ENCODE peak calls at places on chromosomes 11 and 22, in nine cellular contexts. U is A673; Q is mucosa of gallbladder; N is posterior vena cava; E is AG08395; B is AG20443; M is stimulated activated CD8-positive, alpha-beta memory T cell treated with anti-CD3 and anti-CD28 coated beads, Interleukin-7, amount 100 ng/mL, for 1 hour; I is Ammon's horn; O is activated CD4-positive, alpha-beta T cell treated with anti-CD3 and anti-CD28 coated beads, Interleukin-2, amount 50 U/mL, for 24 hours. R is an unnamed sample.

GRCh38 chr11:25037431-25037830 is 540.6 kb downstream of the LUZP2 start:
- DNase-seq in O (no peak), M (no peak), I (no peak), B (no peak), U (no peak), Q (no peak), E (no peak), N (no peak), R (no peak)

GRCh38 chr11:85810521-85810870 is 445 bp downstream of the SYTL2 start:
- DNase-seq in I (no peak), Q (no peak), E (no peak), M (no peak), U (no peak), O (no peak), B (no peak), N (no peak), R (no peak)

GRCh38 chr11:103987631-103988594 is 48.5 kb upstream of the DDI1 start:
- DNase-seq in O (no peak), U (no peak), N (no peak), M (no peak), B (no peak), Q (no peak), I (no peak), E (no peak), R (no peak)

GRCh38 chr11:117219001-117219400 is 12.9 kb downstream of the PCSK7 start:
- DNase-seq in M (no peak), O (no peak), N (peak; percentile 80), Q (no peak), I (no peak), B (no peak), U (no peak), E (no peak), R (no peak)

GRCh38 chr11:59833602-59834001 is 11.7 kb downstream of the CBLIF start:
- DNase-seq in I (no peak), N (no peak), M (no peak), U (no peak), B (no peak), O (no peak), E (no peak), Q (no peak), R (no peak)

GRCh38 chr11:6667733-6668374 is 12.2 kb upstream of the DCHS1 start:
- DNase-seq in O (peak; percentile 25), U (peak; percentile 72), I (no peak), B (peak; percentile 39), N (no peak), Q (no peak), E (peak; percentile 52), M (no peak), R (no peak)

GRCh38 chr11:95877288-95877687 is 46.6 kb downstream of the MTMR2 start:
- DNase-seq in I (no peak), U (no peak), B (peak; percentile 77), Q (no peak), M (no peak), O (peak; percentile 15), N (no peak), E (peak; percentile 86), R (no peak)

GRCh38 chr22:43225609-43226008 is 38.7 kb upstream of the TTLL12 start:
- DNase-seq in I (no peak), O (no peak), Q (no peak), B (no peak), E (no peak), M (no peak), N (no peak), U (no peak), R (no peak)

GRCh38 chr11:94131363-94132115 is 2.9 kb downstream of the PANX1 start:
- DNase-seq in U (no peak), O (no peak), E (no peak), B (no peak), Q (no peak), M (no peak), I (no peak), N (no peak), R (peak; percentile 35)

GRCh38 chr11:131889760-131890620 is 519.6 kb downstream of the NTM start:
- DNase-seq in E (no peak), N (no peak), U (peak; percentile 51), O (no peak), B (no peak), M (no peak), Q (no peak), I (no peak), R (no peak)

GRCh38 chr22:33401291-33401690 is 343.1 kb upstream of the SYN3 start:
- DNase-seq in E (peak; percentile 19), Q (no peak), U (no peak), N (no peak), I (no peak), M (no peak), B (peak; percentile 63), O (no peak), R (no peak)

GRCh38 chr11:79377399-79377798 is 63.4 kb downstream of the TENM4 start:
- DNase-seq in N (no peak), B (no peak), M (no peak), U (no peak), Q (no peak), E (no peak), O (no peak), I (no peak), R (no peak)

GRCh38 chr11:10348650-10349280 is 43.9 kb downstream of the ADM start:
- DNase-seq in U (no peak), I (no peak), N (no peak), B (peak; percentile 52), O (no peak), Q (peak; percentile 71), E (peak; percentile 63), M (no peak), R (no peak)

GRCh38 chr11:126118806-126119205 is 56.1 kb upstream of the CDON start:
- DNase-seq in E (no peak), I (no peak), M (no peak), N (peak; percentile 43), O (no peak), U (no peak), Q (no peak), B (no peak), R (no peak)

GRCh38 chr11:10058356-10058755 is 235.7 kb downstream of the SBF2 start:
- DNase-seq in N (no peak), B (no peak), O (no peak), E (no peak), U (no peak), M (no peak), Q (no peak), I (no peak), R (no peak)

GRCh38 chr11:45599161-45599943 is 66.1 kb downstream of the CHST1 start:
- DNase-seq in M (no peak), E (no peak), O (no peak), I (no peak), U (no peak), N (no peak), Q (no peak), B (no peak), R (no peak)

GRCh38 chr11:21949741-21950413 is 243.0 kb upstream of the ANO5 start:
- DNase-seq in N (no peak), I (no peak), M (no peak), B (no peak), U (no peak), O (no peak), Q (no peak), E (no peak), R (no peak)

GRCh38 chr11:13705710-13706109 is 37.2 kb downstream of the FAR1 start:
- DNase-seq in I (no peak), E (no peak), O (no peak), Q (no peak), N (no peak), M (no peak), U (no peak), B (no peak), R (no peak)

GRCh38 chr11:118264568-118265470 is 722 bp upstream of the MPZL2 start:
- DNase-seq in E (no peak), I (no peak), U (no peak), B (no peak), O (no peak), M (no peak), Q (no peak), N (no peak), R (no peak)

GRCh38 chr11:77188912-77189491 is 61.0 kb downstream of the MYO7A start:
- DNase-seq in I (no peak), U (no peak), O (no peak), M (no peak), B (no peak), Q (no peak), N (no peak), E (no peak), R (no peak)

GRCh38 chr22:25120093-25120561 is 79.5 kb upstream of the CRYBB3 start:
- DNase-seq in M (no peak), O (no peak), E (no peak), B (no peak), N (no peak), Q (peak; percentile 87), I (no peak), U (no peak), R (peak; percentile 65)

GRCh38 chr11:124754309-124754708 is 2.3 kb upstream of the VSIG2 start:
- DNase-seq in U (no peak), I (no peak), E (no peak), O (no peak), N (no peak), B (no peak), Q (no peak), M (no peak), R (no peak)

GRCh38 chr22:50250249-50250554 is 863 bp downstream of the HDAC10 start:
- DNase-seq in U (no peak), M (no peak), I (no peak), E (no peak), N (no peak), O (no peak), Q (no peak), B (no peak), R (no peak)

GRCh38 chr11:66559141-66559861 is 9.1 kb downstream of the CTSF start:
- DNase-seq in Q (no peak), E (peak; percentile 35), B (peak; percentile 66), O (peak; percentile 22), I (no peak), M (no peak), N (peak; percentile 80), U (no peak), R (peak; percentile 69)

GRCh38 chr11:100727410-100727809 is 40.3 kb downstream of the ARHGAP42 start:
- DNase-seq in U (no peak), N (no peak), Q (peak; percentile 51), E (no peak), M (no peak), B (no peak), O (no peak), I (no peak), R (no peak)

GRCh38 chr11:2944953-2945756 is 15.9 kb upstream of the PHLDA2 start:
- DNase-seq in M (no peak), O (no peak), U (peak; percentile 94), I (peak; percentile 95), E (peak; percentile 90), B (peak; percentile 95), Q (peak; percentile 92), N (peak; percentile 97), R (peak; percentile 86)

GRCh38 chr11:2096001-2096918 is 42.9 kb downstream of the IGF2 start:
- DNase-seq in E (peak; percentile 72), Q (no peak), M (no peak), B (peak; percentile 72), I (no peak), U (no peak), N (peak; percentile 64), O (no peak), R (no peak)

GRCh38 chr11:36053314-36053713 is 109.5 kb downstream of the LDLRAD3 start:
- DNase-seq in Q (no peak), B (no peak), O (no peak), N (no peak), M (no peak), U (no peak), I (no peak), E (no peak), R (no peak)

GRCh38 chr11:43830928-43831440 is 49.6 kb upstream of the ALKBH3 start:
- DNase-seq in I (peak; percentile 67), E (peak; percentile 96), U (peak; percentile 90), B (peak; percentile 92), M (no peak), Q (no peak), N (no peak), O (peak; percentile 50), R (peak; percentile 7)

GRCh38 chr11:65499713-65500261 is 942 bp downstream of the MALAT1 start:
- DNase-seq in E (no peak), M (no peak), I (no peak), O (no peak), U (no peak), Q (no peak), B (no peak), N (no peak), R (no peak)

GRCh38 chr11:17578296-17578695 is 31.2 kb downstream of the OTOG start:
- DNase-seq in N (no peak), Q (no peak), B (no peak), O (no peak), M (no peak), U (no peak), I (no peak), E (no peak), R (no peak)

R was measured in body of pancreas.